ENCODE peak calls at places on chromosomes 13 and 19, in eight cellular contexts. T is gastrocnemius medialis; L is sigmoid colon; E is A673; J is right lobe of liver; R is PC-3; Y is tibial artery; V is CD4-positive, alpha-beta memory T cell. C is an unnamed sample. For H3K4me1, the result is how much of the 10 kb centered on the place peaks cover.

GRCh38 chr19:22620912-22621311 is 13.2 kb upstream of the ZNF492 start:
- DNase-seq in R (no peak), J (no peak), L (no peak), Y (no peak), T (no peak), V (no peak), E (no peak), C (no peak)

GRCh38 chr19:24140099-24140498 is 53.1 kb downstream of the ZNF254 start:
- DNase-seq in T (no peak), Y (no peak), L (no peak), V (no peak), E (no peak), R (peak), J (no peak), C (no peak)

GRCh38 chr19:10290876-10291553 is 1.3 kb downstream of the ICAM5 start:
- DNase-seq in E (peak), V (peak), J (no peak), T (peak), L (no peak), Y (no peak), R (peak), C (peak)

GRCh38 chr19:5289060-5289990 is 51.3 kb downstream of the PTPRS start:
- DNase-seq in T (no peak), V (no peak), Y (no peak), L (no peak), R (no peak), E (no peak), J (no peak), C (no peak)

GRCh38 chr19:7512400-7512851 is 3.5 kb upstream of the ZNF358 start:
- DNase-seq in J (no peak), T (no peak), R (no peak), L (no peak), Y (no peak), E (no peak), V (no peak), C (no peak)

GRCh38 chr13:37481005-37481857 is 117.3 kb downstream of the POSTN start:
- DNase-seq in E (no peak), J (no peak), Y (no peak), L (no peak), V (no peak), R (no peak), T (no peak), C (no peak)

GRCh38 chr19:52007436-52007804 is 591 bp downstream of the ZNF615 start:
- DNase-seq in L (no peak), E (peak), R (no peak), J (no peak), V (no peak), Y (no peak), T (no peak), C (no peak)

GRCh38 chr19:57362997-57363705 is at the start of the genes TRAPPC2B and ZNF547:
- DNase-seq in R (peak), T (peak), V (peak), L (peak), J (peak), Y (peak), E (peak), C (peak)

GRCh38 chr13:49693191-49693733 is 2.0 kb upstream of the EBPL start:
- DNase-seq in T (no peak), Y (no peak), J (no peak), V (no peak), E (no peak), R (peak), L (no peak), C (no peak)

GRCh38 chr19:33394006-33394722 is 20.7 kb downstream of the CEBPG start:
- DNase-seq in Y (peak), T (peak), R (peak), E (no peak), J (peak), L (peak), V (no peak), C (no peak)

GRCh38 chr13:76600086-76600485 is 286.1 kb downstream of the KCTD12 start:
- DNase-seq in L (no peak), Y (no peak), T (no peak), E (no peak), R (no peak), J (no peak), V (no peak), C (no peak)

GRCh38 chr13:111123221-111123620 is 8.1 kb downstream of the ARHGEF7 start:
- DNase-seq in Y (no peak), J (no peak), T (no peak), L (no peak), V (no peak), R (no peak), E (no peak), C (no peak)

GRCh38 chr13:110268576-110269185 is 38.3 kb downstream of the COL4A1 start:
- DNase-seq in J (no peak), L (peak), V (no peak), Y (no peak), E (no peak), R (no peak), T (no peak), C (no peak)

GRCh38 chr19:41541990-41542584 is 33.9 kb upstream of the CEACAM21 start:
- DNase-seq in T (no peak), V (peak), J (peak), L (peak), Y (no peak), E (peak), R (peak), C (peak)

GRCh38 chr19:18072335-18072734 is 14.4 kb downstream of the IL12RB1 start:
- DNase-seq in V (no peak), T (no peak), J (no peak), Y (no peak), E (no peak), L (no peak), R (no peak), C (no peak)

GRCh38 chr13:109273326-109273751 is 513.0 kb downstream of the IRS2 start:
- DNase-seq in E (no peak), R (peak), T (no peak), J (no peak), L (no peak), V (no peak), Y (no peak), C (no peak)

GRCh38 chr19:33440241-33440640 is 66.7 kb downstream of the CEBPG start:
- DNase-seq in J (peak), Y (no peak), V (no peak), T (no peak), R (no peak), E (no peak), L (peak), C (no peak)

GRCh38 chr13:64551755-64552154 is 2678.4 kb downstream of the PCDH9 start:
- DNase-seq in R (peak), T (no peak), J (no peak), E (peak), L (no peak), V (no peak), Y (no peak), C (no peak)

GRCh38 chr13:57865600-57866294 is 234.2 kb downstream of the PCDH17 start:
- DNase-seq in E (no peak), Y (no peak), L (no peak), R (no peak), T (no peak), J (no peak), V (no peak), C (no peak)

GRCh38 chr19:5691205-5691929 is 1.3 kb downstream of the RPL36 start:
- DNase-seq in E (peak), L (peak), T (peak), Y (no peak), J (no peak), R (peak), V (peak), C (no peak)

GRCh38 chr19:40702337-40703012 is 12.0 kb upstream of the NUMBL start:
- DNase-seq in T (no peak), Y (no peak), R (peak), E (no peak), J (no peak), L (peak), V (no peak), C (no peak)

GRCh38 chr13:110942248-110942981 is 27.5 kb upstream of the ANKRD10 start:
- DNase-seq in V (no peak), R (no peak), T (no peak), E (no peak), L (no peak), Y (no peak), J (no peak), C (no peak)

GRCh38 chr19:34226036-34226435 is 28.3 kb upstream of the GARRE1 start:
- DNase-seq in V (no peak), Y (no peak), T (no peak), J (no peak), R (no peak), L (no peak), E (no peak), C (no peak)

GRCh38 chr13:50244913-50245574 is 229.8 kb downstream of the KCNRG start:
- DNase-seq in L (no peak), V (no peak), E (no peak), Y (no peak), R (peak), T (no peak), J (no peak), C (peak)

GRCh38 chr19:43290568-43291359 is 21.4 kb upstream of the PSG9 start:
- DNase-seq in R (no peak), V (no peak), L (no peak), E (no peak), J (no peak), T (no peak), Y (no peak), C (no peak)

GRCh38 chr13:99995503-99996176 is 14.1 kb downstream of the ZIC2 start:
- DNase-seq in V (peak), Y (no peak), R (no peak), L (no peak), E (peak), J (no peak), T (no peak), C (no peak)

GRCh38 chr19:42088471-42089190 is 12.7 kb downstream of the ZNF574 start:
- DNase-seq in E (no peak), R (no peak), T (no peak), V (no peak), J (no peak), Y (no peak), L (no peak), C (no peak)

GRCh38 chr13:27921421-27921960 is 1.7 kb downstream of the PDX1 start:
- DNase-seq in Y (no peak), T (no peak), V (no peak), E (no peak), J (no peak), L (no peak), R (no peak), C (no peak)

GRCh38 chr19:2080336-2080988 is 15.7 kb downstream of the MOB3A start:
- DNase-seq in T (no peak), E (no peak), L (no peak), V (no peak), J (no peak), Y (no peak), R (no peak), C (no peak)
- H3K4me1 ChIP-seq in T (under half), E (under half), L (under half), V (under half), J (under half), Y (under half), R (under half), C (under half)

GRCh38 chr19:13209797-13210775 is 59.9 kb downstream of the IER2 start:
- DNase-seq in V (no peak), T (no peak), Y (no peak), E (no peak), J (no peak), L (no peak), R (no peak), C (no peak)
- H3K4me1 ChIP-seq in V (under half), T (under half), Y (under half), E (under half), J (under half), L (under half), R (under half), C (under half)

DNA sequence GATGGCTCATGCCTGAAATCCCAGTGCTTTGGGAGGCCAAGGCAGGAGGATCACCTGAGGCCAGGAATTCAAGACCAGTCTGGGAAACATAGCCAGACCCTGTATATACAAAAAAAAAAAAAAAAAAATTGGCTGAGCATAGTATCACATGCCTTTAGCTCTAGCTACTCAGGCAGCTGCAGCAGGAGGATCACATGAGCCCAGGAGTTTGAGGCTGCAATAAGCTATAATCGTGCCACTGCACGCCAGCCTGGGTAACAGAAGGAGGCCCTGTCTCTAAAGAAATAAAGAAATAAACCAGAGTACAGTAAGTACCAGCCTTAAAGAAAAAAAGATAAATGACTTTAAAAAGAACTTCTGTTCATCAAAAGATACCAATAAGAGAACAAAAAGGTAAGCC is 52.9 kb downstream of the FAM124A start:
- DNase-seq in E (no peak), T (no peak), R (no peak), J (no peak), V (no peak), Y (no peak), L (peak), C (no peak)
- H3K4me1 ChIP-seq in E (under half), T (under half), R (under half), J (under half), V (under half), Y (under half), L (under half), C (under half)

DNA sequence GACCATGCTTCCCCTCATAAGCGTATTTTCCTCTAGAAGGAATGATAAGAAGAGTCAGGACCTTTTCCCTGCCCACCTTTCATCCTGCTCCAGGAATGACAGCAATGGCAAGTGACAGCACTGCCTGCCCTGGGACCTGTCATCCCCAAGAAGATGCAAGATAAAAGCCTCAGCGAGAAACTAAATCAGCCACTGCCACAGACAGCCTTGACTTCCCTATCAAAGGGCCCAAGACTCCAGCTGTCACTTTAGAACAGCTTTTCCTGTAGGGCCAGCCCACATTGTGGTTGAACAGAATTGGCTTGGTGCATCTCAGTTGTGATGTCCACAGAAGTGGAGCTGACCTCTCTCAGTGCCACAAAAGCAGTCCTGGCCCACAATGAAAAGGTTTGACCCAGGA is 1.1 kb downstream of the RAB8A start:
- DNase-seq in V (no peak), J (no peak), Y (no peak), L (no peak), T (no peak), E (no peak), R (no peak), C (no peak)
- H3K4me1 ChIP-seq in V (half or more), J (under half), Y (under half), L (under half), T (under half), E (under half), R (under half), C (under half)

DNA sequence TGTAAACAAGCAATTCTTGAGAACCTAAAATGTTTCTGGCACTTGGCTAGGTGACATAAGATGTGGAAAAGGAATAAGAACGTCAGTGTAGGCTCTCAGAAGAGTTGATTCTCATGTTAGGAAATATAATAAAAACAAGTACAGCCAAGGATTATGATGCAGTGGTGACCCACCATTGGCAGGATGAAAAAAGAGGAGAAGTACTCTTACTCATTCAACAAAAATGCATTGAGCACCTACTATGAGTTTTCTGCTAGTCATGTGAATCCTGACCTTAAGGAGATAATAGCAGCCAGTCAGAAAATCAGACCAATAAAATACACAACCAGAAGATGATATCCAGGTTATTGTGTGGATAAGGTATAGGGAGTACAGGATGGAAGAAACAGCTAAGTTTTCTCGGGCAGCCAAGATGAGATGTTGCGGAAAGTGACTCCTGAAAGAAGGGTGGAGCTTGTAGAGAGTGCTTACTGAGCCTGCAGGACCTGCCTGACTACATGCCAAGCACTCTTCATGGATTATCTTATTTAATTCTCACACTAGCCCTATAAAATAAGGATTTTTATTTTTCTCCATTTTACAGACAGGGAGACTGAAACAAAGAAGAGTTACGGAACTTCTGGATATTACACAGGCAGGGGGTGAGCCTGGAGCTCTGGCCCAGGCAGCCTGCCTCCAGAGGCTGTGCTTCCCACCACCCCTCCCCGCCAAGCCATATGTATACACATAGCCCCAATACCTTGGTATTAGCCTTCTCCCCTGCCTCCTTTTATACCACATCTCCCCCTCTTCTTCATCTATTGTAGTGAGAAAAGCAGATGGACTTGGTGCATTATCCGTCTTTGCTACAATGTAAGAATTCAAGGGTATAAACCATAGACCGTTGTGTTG is 58.0 kb downstream of the TGDS start:
- DNase-seq in E (no peak), R (peak), L (no peak), Y (no peak), J (no peak), V (no peak), T (no peak), C (no peak)
- H3K4me1 ChIP-seq in E (under half), R (under half), L (under half), Y (under half), J (under half), V (under half), T (under half), C (under half)

GRCh38 chr13:40148742-40149141 is 493.3 kb downstream of the COG6 start:
- DNase-seq in V (no peak), R (no peak), J (no peak), T (no peak), E (no peak), Y (no peak), L (no peak), C (no peak)
- H3K4me1 ChIP-seq in V (under half), R (under half), J (under half), T (under half), E (under half), Y (under half), L (under half), C (under half)

GRCh38 chr19:27765912-27766725 is 1446.8 kb downstream of the UQCRFS1 start:
- DNase-seq in L (no peak), E (no peak), J (no peak), V (no peak), R (no peak), Y (no peak), T (no peak), C (no peak)
- H3K4me1 ChIP-seq in L (under half), E (under half), J (under half), V (under half), R (under half), Y (under half), T (under half), C (under half)

GRCh38 chr19:46100344-46100743 is 24.1 kb downstream of the IGFL3 start:
- DNase-seq in R (no peak), Y (no peak), V (no peak), E (no peak), T (no peak), L (no peak), J (no peak), C (no peak)

DNA sequence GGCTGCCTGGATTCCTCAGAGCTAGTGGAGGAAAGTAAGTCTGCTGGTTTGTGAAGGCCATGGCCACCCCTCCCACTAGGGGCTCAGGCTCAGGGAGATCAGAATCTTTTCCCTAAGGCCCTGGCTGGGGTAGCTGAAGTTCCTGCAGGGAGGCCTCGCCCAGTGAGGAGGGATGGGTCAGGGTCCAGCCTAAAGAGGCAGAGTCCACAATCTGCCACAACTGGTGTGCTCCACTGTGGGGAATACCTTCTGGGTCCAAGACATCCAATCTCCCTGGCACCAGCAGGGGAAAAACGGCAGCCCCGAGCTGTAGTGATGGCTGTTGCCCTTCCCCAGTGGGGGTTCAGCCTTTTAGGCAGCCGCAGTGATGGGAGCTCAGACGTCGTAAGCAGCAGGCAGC is 23.2 kb downstream of the IGFL3 start:
- DNase-seq in V (no peak), Y (no peak), J (no peak), T (no peak), E (no peak), L (no peak), R (no peak), C (no peak)
- H3K4me1 ChIP-seq in V (under half), Y (under half), J (under half), T (under half), E (under half), L (under half), R (under half), C (under half)

GRCh38 chr19:19461671-19462622 is 53.4 kb downstream of the TSSK6 start:
- DNase-seq in R (no peak), L (peak), Y (peak), T (peak), J (peak), E (peak), V (no peak), C (no peak)

GRCh38 chr19:19464339-19465098 is 50.8 kb downstream of the TSSK6 start:
- DNase-seq in V (no peak), R (no peak), L (no peak), Y (no peak), E (peak), J (no peak), T (no peak), C (no peak)

GRCh38 chr19:19465436-19466070 is 49.8 kb downstream of the TSSK6 start:
- DNase-seq in E (no peak), V (no peak), J (no peak), R (no peak), T (no peak), L (no peak), Y (no peak), C (no peak)

GRCh38 chr19:19461306-19461670 is 54.1 kb downstream of the TSSK6 start:
- DNase-seq in L (no peak), T (no peak), Y (no peak), E (no peak), V (no peak), R (no peak), J (no peak), C (no peak)

DNA sequence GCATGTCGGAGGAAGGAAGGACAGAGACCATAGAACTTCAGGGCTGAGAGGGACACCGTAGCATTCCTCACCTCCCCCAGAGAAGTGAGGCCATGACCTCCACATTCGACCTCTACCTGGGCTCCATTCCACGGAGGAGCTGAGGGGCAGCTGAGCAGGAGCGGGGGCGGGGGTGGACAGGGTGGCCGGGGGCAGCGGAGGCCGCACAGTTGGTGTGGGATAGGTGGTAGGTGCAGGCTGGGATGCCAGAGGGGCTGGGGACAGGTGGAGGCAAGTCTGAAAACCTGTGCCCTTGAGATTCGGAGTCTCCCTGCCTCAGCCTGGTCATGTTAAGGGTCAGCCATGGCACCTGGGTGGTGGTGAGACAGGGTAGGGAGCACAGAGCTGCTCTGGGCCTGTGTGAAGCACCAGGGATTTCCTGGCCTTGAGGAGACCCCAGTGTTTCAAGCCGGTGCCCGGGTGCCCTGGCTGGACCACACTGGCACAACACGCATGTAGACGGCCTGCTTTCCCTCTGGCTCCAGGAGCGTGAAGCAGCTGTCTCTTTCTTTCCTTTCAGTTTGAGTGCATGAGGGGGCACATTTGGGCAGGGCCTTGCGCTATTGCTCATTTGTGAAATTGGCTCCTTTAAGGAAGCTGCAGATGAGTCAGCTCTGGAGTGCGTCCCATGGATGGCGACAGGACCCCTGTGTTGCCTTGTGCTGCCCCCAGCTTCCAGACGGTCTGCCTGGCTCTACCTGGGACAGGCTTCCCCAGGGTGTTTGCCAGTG is 51.8 kb downstream of the TSSK6 start:
- DNase-seq in R (no peak), J (no peak), V (no peak), E (peak), Y (no peak), L (peak), T (peak), C (no peak)
- H3K4me1 ChIP-seq in R (under half), J (under half), V (half or more), E (half or more), Y (half or more), L (half or more), T (half or more), C (half or more)

GRCh38 chr13:31168166-31168565 is 6.5 kb upstream of the HSPH1 start:
- DNase-seq in E (no peak), T (no peak), V (no peak), J (no peak), Y (no peak), L (no peak), R (no peak), C (no peak)
- H3K4me1 ChIP-seq in E (under half), T (under half), V (under half), J (under half), Y (under half), L (under half), R (half or more), C (under half)

C was measured in effector memory CD4-positive, alpha-beta T cell.